ENCODE peak calls at places on chromosomes 3 and 15, in ten cellular contexts. One of them, this sample, is unnamed. For H3K4me1, the result is how much of the 10 kb centered on the place peaks cover.

GRCh38 chr3:111325160-111325707 is 216.8 kb upstream of the CD96 start:
- DNase-seq in endothelial cell of umbilical vein: no peak
- DNase-seq in cardiac muscle cell: no peak
- DNase-seq in neural progenitor cell: no peak
- DNase-seq in body of pancreas: no peak
- DNase-seq in stomach: no peak
- DNase-seq in mammary epithelial cell: no peak
- DNase-seq in pancreas: no peak
- DNase-seq in transverse colon: no peak
- DNase-seq in IMR-90: peak
- DNase-seq in this sample: no peak

GRCh38 chr3:160169139-160169830 is 55.9 kb upstream of the C3orf80 start:
- DNase-seq in endothelial cell of umbilical vein: no peak
- DNase-seq in stomach: no peak
- DNase-seq in cardiac muscle cell: no peak
- DNase-seq in body of pancreas: no peak
- DNase-seq in pancreas: no peak
- DNase-seq in transverse colon: no peak
- DNase-seq in IMR-90: peak
- DNase-seq in neural progenitor cell: no peak
- DNase-seq in mammary epithelial cell: peak
- DNase-seq in this sample: no peak

GRCh38 chr3:121649645-121650044 is 11.1 kb downstream of the HCLS1 start:
- DNase-seq in IMR-90: peak
- DNase-seq in endothelial cell of umbilical vein: peak
- DNase-seq in cardiac muscle cell: no peak
- DNase-seq in transverse colon: no peak
- DNase-seq in body of pancreas: no peak
- DNase-seq in pancreas: no peak
- DNase-seq in stomach: no peak
- DNase-seq in neural progenitor cell: no peak
- DNase-seq in mammary epithelial cell: peak
- DNase-seq in this sample: no peak

GRCh38 chr3:29764603-29765254 is 483.9 kb downstream of the RBMS3 start:
- DNase-seq in stomach: no peak
- DNase-seq in transverse colon: no peak
- DNase-seq in neural progenitor cell: no peak
- DNase-seq in endothelial cell of umbilical vein: peak
- DNase-seq in body of pancreas: peak
- DNase-seq in pancreas: no peak
- DNase-seq in mammary epithelial cell: peak
- DNase-seq in cardiac muscle cell: no peak
- DNase-seq in IMR-90: peak
- DNase-seq in this sample: no peak

GRCh38 chr15:38071211-38071972 is 137.0 kb downstream of the TMCO5A start:
- DNase-seq in mammary epithelial cell: no peak
- DNase-seq in endothelial cell of umbilical vein: no peak
- DNase-seq in transverse colon: no peak
- DNase-seq in cardiac muscle cell: no peak
- DNase-seq in body of pancreas: no peak
- DNase-seq in pancreas: no peak
- DNase-seq in neural progenitor cell: no peak
- DNase-seq in IMR-90: no peak
- DNase-seq in stomach: peak
- DNase-seq in this sample: no peak

GRCh38 chr3:39267631-39268553 is 11.9 kb downstream of the CX3CR1 start:
- DNase-seq in mammary epithelial cell: no peak
- DNase-seq in neural progenitor cell: no peak
- DNase-seq in stomach: no peak
- DNase-seq in cardiac muscle cell: no peak
- DNase-seq in transverse colon: no peak
- DNase-seq in body of pancreas: no peak
- DNase-seq in IMR-90: no peak
- DNase-seq in endothelial cell of umbilical vein: no peak
- DNase-seq in pancreas: no peak
- DNase-seq in this sample: no peak

GRCh38 chr3:164470471-164470870 is 607.8 kb downstream of the SI start:
- DNase-seq in stomach: no peak
- DNase-seq in mammary epithelial cell: no peak
- DNase-seq in pancreas: no peak
- DNase-seq in IMR-90: no peak
- DNase-seq in neural progenitor cell: no peak
- DNase-seq in cardiac muscle cell: no peak
- DNase-seq in transverse colon: no peak
- DNase-seq in endothelial cell of umbilical vein: no peak
- DNase-seq in body of pancreas: no peak
- DNase-seq in this sample: no peak

GRCh38 chr15:44535509-44536297 is 1.2 kb upstream of the EIF3J start:
- DNase-seq in mammary epithelial cell: no peak
- DNase-seq in endothelial cell of umbilical vein: no peak
- DNase-seq in neural progenitor cell: peak
- DNase-seq in transverse colon: peak
- DNase-seq in stomach: no peak
- DNase-seq in IMR-90: no peak
- DNase-seq in body of pancreas: peak
- DNase-seq in pancreas: no peak
- DNase-seq in cardiac muscle cell: peak
- DNase-seq in this sample: no peak

GRCh38 chr3:171986755-171987535 is 52.4 kb upstream of the FNDC3B start:
- DNase-seq in neural progenitor cell: no peak
- DNase-seq in pancreas: no peak
- DNase-seq in endothelial cell of umbilical vein: no peak
- DNase-seq in IMR-90: no peak
- DNase-seq in mammary epithelial cell: no peak
- DNase-seq in stomach: no peak
- DNase-seq in cardiac muscle cell: no peak
- DNase-seq in body of pancreas: no peak
- DNase-seq in transverse colon: no peak
- DNase-seq in this sample: no peak

GRCh38 chr15:78205856-78206255 is 28.5 kb downstream of the ACSBG1 start:
- DNase-seq in cardiac muscle cell: no peak
- DNase-seq in pancreas: peak
- DNase-seq in stomach: peak
- DNase-seq in transverse colon: no peak
- DNase-seq in endothelial cell of umbilical vein: no peak
- DNase-seq in neural progenitor cell: no peak
- DNase-seq in IMR-90: no peak
- DNase-seq in body of pancreas: peak
- DNase-seq in mammary epithelial cell: no peak
- DNase-seq in this sample: no peak

GRCh38 chr3:4738737-4739274 is 240.4 kb upstream of the BHLHE40 start:
- DNase-seq in transverse colon: no peak
- DNase-seq in endothelial cell of umbilical vein: no peak
- DNase-seq in mammary epithelial cell: peak
- DNase-seq in neural progenitor cell: no peak
- DNase-seq in cardiac muscle cell: no peak
- DNase-seq in stomach: no peak
- DNase-seq in body of pancreas: no peak
- DNase-seq in pancreas: no peak
- DNase-seq in IMR-90: no peak
- DNase-seq in this sample: no peak

GRCh38 chr15:92048739-92049138 is 195.2 kb downstream of the SLCO3A1 start:
- DNase-seq in cardiac muscle cell: no peak
- DNase-seq in body of pancreas: no peak
- DNase-seq in neural progenitor cell: no peak
- DNase-seq in IMR-90: no peak
- DNase-seq in endothelial cell of umbilical vein: no peak
- DNase-seq in pancreas: no peak
- DNase-seq in transverse colon: no peak
- DNase-seq in mammary epithelial cell: no peak
- DNase-seq in stomach: no peak
- DNase-seq in this sample: no peak

DNA sequence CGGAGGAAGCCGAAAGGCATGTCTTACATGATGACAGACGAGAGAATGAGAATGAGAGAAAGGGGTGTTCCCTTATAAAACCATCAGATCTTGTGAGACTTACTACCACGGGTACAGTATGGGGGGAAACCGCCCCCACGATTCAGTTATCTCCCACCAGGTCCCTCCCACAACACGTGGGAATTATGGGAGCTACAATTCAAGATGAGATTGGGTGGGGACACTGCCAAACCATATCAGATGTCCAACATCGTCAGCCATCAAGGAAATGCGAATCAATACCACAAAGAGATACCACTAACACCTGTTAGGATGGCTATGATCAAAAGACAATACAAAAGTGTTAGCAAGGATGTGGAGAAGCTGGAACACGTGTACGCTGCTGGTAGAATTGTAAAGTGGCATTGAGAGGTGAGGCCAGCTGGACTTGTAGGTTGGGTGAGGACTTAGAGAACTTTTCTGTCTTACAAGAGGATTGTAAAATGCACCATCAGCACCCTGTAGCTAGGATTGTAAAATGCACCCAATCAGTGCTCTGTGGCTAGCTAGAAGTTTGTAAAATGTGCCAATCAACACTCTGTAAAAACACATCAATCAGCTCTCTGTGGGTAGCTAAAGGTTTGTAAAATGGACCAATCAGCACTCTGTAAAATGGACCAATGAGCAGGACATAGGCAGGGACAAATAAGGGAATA is 37.5 kb downstream of the VGLL4 start:
- DNase-seq in stomach: no peak
- DNase-seq in IMR-90: no peak
- DNase-seq in cardiac muscle cell: no peak
- DNase-seq in neural progenitor cell: no peak
- DNase-seq in transverse colon: no peak
- DNase-seq in body of pancreas: no peak
- DNase-seq in pancreas: no peak
- DNase-seq in mammary epithelial cell: no peak
- DNase-seq in endothelial cell of umbilical vein: no peak
- DNase-seq in this sample: no peak
- H3K4me1 ChIP-seq in stomach: under half
- H3K4me1 ChIP-seq in IMR-90: under half
- H3K4me1 ChIP-seq in cardiac muscle cell: half or more
- H3K4me1 ChIP-seq in neural progenitor cell: half or more
- H3K4me1 ChIP-seq in transverse colon: under half
- H3K4me1 ChIP-seq in body of pancreas: half or more
- H3K4me1 ChIP-seq in pancreas: under half
- H3K4me1 ChIP-seq in mammary epithelial cell: under half
- H3K4me1 ChIP-seq in endothelial cell of umbilical vein: under half
- H3K4me1 ChIP-seq in this sample: under half

GRCh38 chr15:89807689-89808088 is 7.0 kb downstream of the ANPEP start:
- DNase-seq in endothelial cell of umbilical vein: no peak
- DNase-seq in pancreas: no peak
- DNase-seq in stomach: no peak
- DNase-seq in IMR-90: no peak
- DNase-seq in transverse colon: no peak
- DNase-seq in cardiac muscle cell: no peak
- DNase-seq in neural progenitor cell: no peak
- DNase-seq in body of pancreas: no peak
- DNase-seq in mammary epithelial cell: no peak
- DNase-seq in this sample: no peak

GRCh38 chr15:89809093-89809786 is 5.4 kb downstream of the ANPEP start:
- DNase-seq in pancreas: no peak
- DNase-seq in mammary epithelial cell: no peak
- DNase-seq in cardiac muscle cell: no peak
- DNase-seq in body of pancreas: peak
- DNase-seq in stomach: peak
- DNase-seq in IMR-90: peak
- DNase-seq in transverse colon: no peak
- DNase-seq in endothelial cell of umbilical vein: peak
- DNase-seq in neural progenitor cell: peak
- DNase-seq in this sample: no peak

GRCh38 chr15:89808160-89808870 is 6.3 kb downstream of the ANPEP start:
- DNase-seq in transverse colon: no peak
- DNase-seq in body of pancreas: no peak
- DNase-seq in IMR-90: no peak
- DNase-seq in pancreas: no peak
- DNase-seq in cardiac muscle cell: no peak
- DNase-seq in mammary epithelial cell: no peak
- DNase-seq in stomach: no peak
- DNase-seq in endothelial cell of umbilical vein: no peak
- DNase-seq in neural progenitor cell: peak
- DNase-seq in this sample: no peak

GRCh38 chr15:89810837-89811236 is 3.8 kb downstream of the ANPEP start:
- DNase-seq in cardiac muscle cell: no peak
- DNase-seq in mammary epithelial cell: no peak
- DNase-seq in stomach: no peak
- DNase-seq in pancreas: no peak
- DNase-seq in IMR-90: no peak
- DNase-seq in neural progenitor cell: no peak
- DNase-seq in body of pancreas: no peak
- DNase-seq in endothelial cell of umbilical vein: no peak
- DNase-seq in transverse colon: no peak
- DNase-seq in this sample: no peak

DNA sequence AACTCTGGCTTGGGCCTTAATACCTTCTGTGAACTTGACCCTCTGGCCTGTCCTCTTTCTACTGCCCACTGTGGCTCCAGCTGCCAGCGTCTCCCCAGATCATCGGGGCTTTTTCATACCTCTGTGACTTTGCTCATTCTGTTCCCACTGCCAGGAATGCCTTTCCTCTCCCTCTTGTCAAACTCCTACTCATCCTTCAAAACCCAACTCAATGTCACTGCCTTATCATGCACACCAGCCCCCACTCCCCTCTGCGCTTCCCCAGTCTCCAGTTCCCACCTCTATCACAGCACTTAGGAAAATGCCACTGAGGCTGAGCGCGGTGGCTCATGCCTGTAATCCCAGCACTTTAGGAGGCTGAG is 4.9 kb downstream of the ANPEP start:
- DNase-seq in endothelial cell of umbilical vein: no peak
- DNase-seq in cardiac muscle cell: no peak
- DNase-seq in neural progenitor cell: no peak
- DNase-seq in mammary epithelial cell: no peak
- DNase-seq in transverse colon: no peak
- DNase-seq in pancreas: no peak
- DNase-seq in body of pancreas: no peak
- DNase-seq in stomach: no peak
- DNase-seq in IMR-90: no peak
- DNase-seq in this sample: no peak
- H3K4me1 ChIP-seq in endothelial cell of umbilical vein: under half
- H3K4me1 ChIP-seq in cardiac muscle cell: under half
- H3K4me1 ChIP-seq in neural progenitor cell: under half
- H3K4me1 ChIP-seq in mammary epithelial cell: under half
- H3K4me1 ChIP-seq in transverse colon: under half
- H3K4me1 ChIP-seq in pancreas: under half
- H3K4me1 ChIP-seq in body of pancreas: half or more
- H3K4me1 ChIP-seq in stomach: under half
- H3K4me1 ChIP-seq in IMR-90: under half
- H3K4me1 ChIP-seq in this sample: under half

GRCh38 chr15:73987646-73988045 is 4.4 kb downstream of the STOML1 start:
- DNase-seq in cardiac muscle cell: no peak
- DNase-seq in pancreas: no peak
- DNase-seq in body of pancreas: no peak
- DNase-seq in stomach: no peak
- DNase-seq in transverse colon: no peak
- DNase-seq in mammary epithelial cell: no peak
- DNase-seq in endothelial cell of umbilical vein: peak
- DNase-seq in neural progenitor cell: no peak
- DNase-seq in IMR-90: no peak
- DNase-seq in this sample: no peak
- H3K4me1 ChIP-seq in cardiac muscle cell: under half
- H3K4me1 ChIP-seq in pancreas: under half
- H3K4me1 ChIP-seq in body of pancreas: half or more
- H3K4me1 ChIP-seq in stomach: half or more
- H3K4me1 ChIP-seq in transverse colon: under half
- H3K4me1 ChIP-seq in mammary epithelial cell: half or more
- H3K4me1 ChIP-seq in endothelial cell of umbilical vein: half or more
- H3K4me1 ChIP-seq in neural progenitor cell: under half
- H3K4me1 ChIP-seq in IMR-90: under half
- H3K4me1 ChIP-seq in this sample: under half

GRCh38 chr15:73053398-73053723 is 1.1 kb downstream of the NEO1 start:
- DNase-seq in cardiac muscle cell: no peak
- DNase-seq in stomach: no peak
- DNase-seq in transverse colon: no peak
- DNase-seq in neural progenitor cell: peak
- DNase-seq in body of pancreas: no peak
- DNase-seq in IMR-90: no peak
- DNase-seq in mammary epithelial cell: no peak
- DNase-seq in pancreas: no peak
- DNase-seq in endothelial cell of umbilical vein: no peak
- DNase-seq in this sample: no peak
- H3K4me1 ChIP-seq in cardiac muscle cell: under half
- H3K4me1 ChIP-seq in stomach: under half
- H3K4me1 ChIP-seq in transverse colon: under half
- H3K4me1 ChIP-seq in neural progenitor cell: under half
- H3K4me1 ChIP-seq in body of pancreas: under half
- H3K4me1 ChIP-seq in IMR-90: under half
- H3K4me1 ChIP-seq in mammary epithelial cell: under half
- H3K4me1 ChIP-seq in pancreas: under half
- H3K4me1 ChIP-seq in endothelial cell of umbilical vein: under half
- H3K4me1 ChIP-seq in this sample: under half

This sample was measured in iPS DF 6.9.